ENCODE peak calls at places on chromosomes 11 and 22, in seven cellular contexts. V is sigmoid colon, P is endothelial cell of umbilical vein, Q is K562, N is stomach, C is HCT116, A is transverse colon. O is an unnamed sample.

GRCh38 chr11:65793144-65793581 is 6.3 kb downstream of the OVOL1 start:
- DNase-seq in N (peak; percentile 95), P (no peak), Q (no peak), C (no peak), A (peak; percentile 88), V (no peak), O (peak; percentile 84)

GRCh38 chr11:64385953-64386704 is 27.2 kb downstream of the RPS6KA4 start:
- DNase-seq in Q (no peak), A (no peak), N (no peak), P (no peak), V (no peak), C (peak; percentile 38), O (no peak)

GRCh38 chr11:33709471-33709870 is 8.8 kb upstream of the C11orf91 start:
- DNase-seq in P (no peak), N (no peak), Q (no peak), A (no peak), C (no peak), V (no peak), O (no peak)

GRCh38 chr11:123308077-123308476 is 113.0 kb upstream of the CLMP start:
- DNase-seq in Q (no peak), P (peak; percentile 22), A (no peak), N (no peak), C (no peak), V (no peak), O (no peak)

GRCh38 chr11:119892311-119892808 is 163.4 kb upstream of the NECTIN1 start:
- DNase-seq in N (no peak), P (no peak), V (no peak), A (no peak), C (no peak), Q (no peak), O (no peak)

GRCh38 chr22:37740455-37741311 is 43.8 kb downstream of the TRIOBP start:
- DNase-seq in V (no peak), P (no peak), N (no peak), Q (no peak), C (no peak), A (no peak), O (no peak)

GRCh38 chr22:45235101-45235777 is 5.5 kb downstream of the KIAA0930 start:
- DNase-seq in P (no peak), N (peak; percentile 56), C (no peak), Q (no peak), A (peak; percentile 74), V (no peak), O (no peak)

GRCh38 chr11:7547687-7548086 is 33.9 kb downstream of the PPFIBP2 start:
- DNase-seq in C (no peak), N (no peak), A (no peak), P (no peak), Q (no peak), V (no peak), O (no peak)

GRCh38 chr11:102453286-102453797 is 777 bp upstream of the TMEM123 start:
- DNase-seq in N (no peak), V (no peak), C (no peak), A (no peak), P (no peak), Q (peak; percentile 30), O (no peak)

GRCh38 chr22:24801906-24802504 is 4.0 kb upstream of the SGSM1 start:
- DNase-seq in A (no peak), P (no peak), V (no peak), Q (no peak), N (no peak), C (no peak), O (no peak)

GRCh38 chr22:37095113-37095512 is 14.4 kb downstream of the TMPRSS6 start:
- DNase-seq in N (no peak), V (no peak), Q (peak; percentile 16), C (no peak), P (no peak), A (no peak), O (no peak)

GRCh38 chr11:8763070-8763469 is 80.5 kb downstream of the RPL27A start:
- DNase-seq in A (no peak), C (no peak), V (no peak), N (no peak), P (no peak), Q (no peak), O (no peak)

GRCh38 chr11:59754494-59754858 is 700 bp upstream of the STX3 start:
- DNase-seq in A (peak; percentile 46), P (no peak), Q (no peak), C (no peak), V (no peak), N (no peak), O (no peak)

GRCh38 chr11:16787035-16787744 is 48.7 kb downstream of the C11orf58 start:
- DNase-seq in Q (no peak), A (no peak), V (peak; percentile 19), N (no peak), C (no peak), P (peak; percentile 81), O (no peak)

GRCh38 chr11:119758291-119758690 is 29.3 kb upstream of the NECTIN1 start:
- DNase-seq in Q (no peak), A (no peak), V (no peak), P (no peak), C (no peak), N (no peak), O (no peak)

GRCh38 chr11:3106736-3107524 is 49.7 kb upstream of the CARS1 start:
- DNase-seq in C (no peak), A (no peak), V (peak; percentile 63), Q (no peak), N (peak; percentile 20), P (no peak), O (peak; percentile 56)

GRCh38 chr22:41197046-41197807 is 7.9 kb upstream of the L3MBTL2 start:
- DNase-seq in C (no peak), Q (peak; percentile 93), V (peak; percentile 88), P (peak; percentile 75), A (peak; percentile 88), N (peak; percentile 83), O (peak; percentile 89)

GRCh38 chr11:76752321-76753175 is 30.6 kb upstream of the TSKU start:
- DNase-seq in C (no peak), P (no peak), A (peak; percentile 85), N (peak; percentile 71), V (peak; percentile 92), Q (peak; percentile 51), O (peak; percentile 94)

GRCh38 chr11:65439331-65440181 is 17.0 kb downstream of the NEAT1 start:
- DNase-seq in N (peak; percentile 24), V (peak; percentile 62), C (no peak), Q (peak; percentile 13), A (no peak), P (peak; percentile 32), O (peak; percentile 51)

GRCh38 chr22:29369460-29369859 is 18.9 kb downstream of the AP1B1 start:
- DNase-seq in P (peak; percentile 67), Q (no peak), V (peak; percentile 89), A (peak; percentile 39), C (no peak), N (no peak), O (peak; percentile 74)

GRCh38 chr11:16606784-16607674 is 131.4 kb upstream of the C11orf58 start:
- DNase-seq in V (peak; percentile 67), A (peak; percentile 16), C (no peak), P (no peak), N (peak; percentile 28), Q (peak; percentile 50), O (peak; percentile 64)

GRCh38 chr11:93775289-93775688 is 8.8 kb upstream of the MED17 start:
- DNase-seq in P (peak; percentile 26), N (no peak), Q (peak; percentile 42), A (no peak), C (peak; percentile 18), V (no peak), O (no peak)

GRCh38 chr11:68373810-68374501 is 61.6 kb downstream of the LRP5 start:
- DNase-seq in V (no peak), N (peak; percentile 61), A (peak; percentile 58), C (no peak), Q (no peak), P (peak; percentile 50), O (no peak)

GRCh38 chr11:106514706-106515105 is 437.2 kb downstream of the AASDHPPT start:
- DNase-seq in V (no peak), N (no peak), A (no peak), P (no peak), C (no peak), Q (no peak), O (no peak)

GRCh38 chr22:48438791-48439559 is 1388.7 kb downstream of the BRD1 start:
- DNase-seq in Q (no peak), P (no peak), C (no peak), V (no peak), N (no peak), A (no peak), O (no peak)

GRCh38 chr22:48440176-48440575 is 1387.5 kb downstream of the BRD1 start:
- DNase-seq in P (no peak), Q (no peak), C (no peak), N (no peak), A (no peak), V (no peak), O (no peak)

GRCh38 chr22:48436201-48436931 is 1391.3 kb downstream of the BRD1 start:
- DNase-seq in P (no peak), N (no peak), V (no peak), C (no peak), Q (no peak), A (no peak), O (no peak)

GRCh38 chr22:48439560-48440135 is 1388.0 kb downstream of the BRD1 start:
- DNase-seq in V (no peak), C (no peak), Q (no peak), A (no peak), N (no peak), P (no peak), O (no peak)

GRCh38 chr22:48438096-48438495 is 1389.6 kb downstream of the BRD1 start:
- DNase-seq in Q (no peak), A (no peak), V (no peak), N (no peak), P (no peak), C (no peak), O (no peak)
- H3K9me3 ChIP-seq in Q (no peaks in the 10 kb centered on the region), A (no peaks in the 10 kb centered on the region), V (no peaks in the 10 kb centered on the region), N (no peaks in the 10 kb centered on the region), P (peaks cover 11% of the 10 kb centered on the region), C (no peaks in the 10 kb centered on the region), O (no peaks in the 10 kb centered on the region)

DNA sequence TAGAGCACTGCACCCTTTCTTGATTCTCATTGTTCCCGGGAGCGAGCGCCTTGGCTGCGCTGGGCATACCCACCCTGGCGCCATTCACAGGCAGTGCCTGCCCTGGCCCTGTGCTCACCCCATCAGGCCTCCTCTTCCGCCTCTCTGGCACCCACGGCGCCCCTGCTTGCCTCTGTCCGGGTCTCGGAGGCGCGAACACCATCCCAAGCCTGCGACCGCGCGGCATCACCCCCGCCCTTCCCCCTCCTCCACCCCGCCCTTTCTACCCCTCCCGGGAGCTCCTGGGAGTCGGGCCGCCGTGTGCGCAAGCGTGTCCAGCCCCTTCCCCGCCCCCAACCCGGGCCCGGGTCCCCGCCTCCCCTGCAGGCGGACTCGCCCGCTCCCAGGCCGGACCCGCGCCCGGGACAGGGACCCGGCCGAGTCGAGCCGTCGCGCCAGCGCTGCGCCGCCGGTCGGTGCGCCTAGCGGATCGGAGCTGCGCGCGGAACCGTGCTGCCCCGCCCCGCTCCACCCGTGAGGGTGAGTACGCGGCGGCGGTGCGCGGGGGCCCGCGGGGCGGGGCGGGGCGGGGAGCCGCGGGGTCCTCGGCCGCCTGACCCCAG is at the start of gene ST3GAL4:
- DNase-seq in Q (peak; percentile 98), P (peak; percentile 73), V (peak; percentile 90), C (no peak), N (peak; percentile 65), A (peak; percentile 72), O (peak; percentile 87)
- TF ChIP-seq POLR2AphosphoS5 in Q (peak; percentile 55), P (peak; percentile 73), V (peak; percentile 70), C (peak; percentile 71), N (no peak), A (no peak), O (no peak)

GRCh38 chr22:48615171-48616008 is 1212.3 kb downstream of the BRD1 start:
- DNase-seq in V (no peak), N (no peak), A (no peak), P (no peak), C (no peak), Q (no peak), O (no peak)
- H3K9me3 ChIP-seq in V (no peaks in the 10 kb centered on the region), N (no peaks in the 10 kb centered on the region), A (no peaks in the 10 kb centered on the region), P (peaks cover 6% of the 10 kb centered on the region), C (no peaks in the 10 kb centered on the region), Q (no peaks in the 10 kb centered on the region), O (no peaks in the 10 kb centered on the region)

GRCh38 chr11:73389134-73389525 is 12.9 kb downstream of the RELT start:
- DNase-seq in V (no peak), Q (no peak), A (no peak), C (no peak), P (no peak), N (no peak), O (no peak)
- TF ChIP-seq POLR2AphosphoS5 in V (no peak), Q (no peak), A (no peak), C (no peak), P (no peak), N (no peak), O (no peak)